ENCODE peak calls at places on chromosomes 4 and X, in five cellular contexts. P is amniotic stem cell; I is GM20000; L is activated CD4-positive, alpha-beta T cell treated with anti-CD3 and anti-CD28 coated beads, Interleukin-2, amount 10 ng/mL, durations not matched to agents 7 days and 5 days; S is HFFc6. K is an unnamed sample.

GRCh38 chrX:17494231-17494630 is 119.2 kb downstream of the NHS start:
- DNase-seq in P (no peak), I (no peak), S (no peak), L (no peak), K (no peak)

GRCh38 chr4:124155239-124155638 is 557.3 kb downstream of the ANKRD50 start:
- DNase-seq in S (no peak), L (no peak), I (no peak), P (no peak), K (no peak)

GRCh38 chr4:94339779-94340178 is 2.9 kb downstream of the HPGDS start:
- DNase-seq in L (no peak), S (no peak), P (no peak), I (no peak), K (no peak)

GRCh38 chr4:114599231-114600065 is 841 bp downstream of the UGT8 start:
- DNase-seq in I (peak), S (no peak), L (no peak), P (no peak), K (no peak)

GRCh38 chr4:58611012-58611411 is 1500.8 kb upstream of the IGFBP7 start:
- DNase-seq in L (no peak), S (no peak), P (no peak), I (no peak), K (no peak)

GRCh38 chr4:101184668-101185067 is 162.7 kb downstream of the PPP3CA start:
- DNase-seq in L (no peak), S (no peak), I (no peak), P (no peak), K (no peak)

GRCh38 chr4:91257721-91258120 is 1046.0 kb upstream of the GRID2 start:
- DNase-seq in P (no peak), S (no peak), I (no peak), L (no peak), K (no peak)

GRCh38 chr4:54165011-54165410 is 64.1 kb upstream of the PDGFRA start:
- DNase-seq in I (no peak), P (no peak), S (no peak), L (no peak), K (no peak)

GRCh38 chr4:107278791-107279481 is 242.8 kb upstream of the DKK2 start:
- DNase-seq in L (no peak), S (peak), P (no peak), I (no peak), K (peak)

GRCh38 chrX:39600222-39600621 is 497.5 kb downstream of the BCOR start:
- DNase-seq in I (no peak), P (no peak), L (no peak), S (no peak), K (no peak)

GRCh38 chrX:145817299-145817665 is 347 bp upstream of the SLITRK2 start:
- DNase-seq in L (no peak), I (no peak), S (no peak), P (no peak), K (no peak)

GRCh38 chrX:131792356-131792749 is 230.7 kb upstream of the STK26 start:
- DNase-seq in S (no peak), L (no peak), I (no peak), P (peak), K (no peak)

GRCh38 chrX:56228914-56229313 is 3.2 kb upstream of the KLF8 start:
- DNase-seq in L (no peak), P (no peak), I (no peak), S (no peak), K (no peak)

GRCh38 chrX:7068939-7069367 is 78.6 kb upstream of the STS start:
- DNase-seq in P (no peak), S (no peak), I (no peak), L (peak), K (no peak)

GRCh38 chr4:74364649-74365491 is at the start of gene EREG:
- DNase-seq in P (no peak), S (peak), I (peak), L (peak), K (peak)

GRCh38 chr4:70902577-70903281 is 560 bp downstream of the MOB1B start:
- DNase-seq in L (peak), S (peak), I (peak), P (no peak), K (no peak)

GRCh38 chr4:115944146-115944905 is 830.9 kb upstream of the NDST4 start:
- DNase-seq in L (no peak), P (no peak), I (no peak), S (no peak), K (no peak)

K was measured in HFF-Myc.